ENCODE peak calls at places on chromosome 7, in seven cellular contexts. M is D721Med, I is activated T-cell treated with anti-CD3 and anti-CD28 coated beads for 48 hours, N is activated gamma-delta T cell, Y is cardiac muscle cell, W is sciatic nerve, H is thoracic aorta. P is an unnamed sample.
A peak's percentile ranks its signal among the peaks of the same experiment; 100 is the strongest.

GRCh38 chr7:155257482-155258232 is 40.0 kb upstream of the INSIG1 start:
- DNase-seq in W (peak; percentile 86), H (peak; percentile 35), M (no peak), I (no peak), N (no peak), Y (peak; percentile 77), P (no peak)

GRCh38 chr7:138625084-138625848 is 75.9 kb downstream of the SVOPL start:
- DNase-seq in M (no peak), I (no peak), H (no peak), N (no peak), W (no peak), Y (peak; percentile 15), P (no peak)

GRCh38 chr7:26413007-26413691 is 121.5 kb downstream of the SNX10 start:
- DNase-seq in M (no peak), N (no peak), W (no peak), I (no peak), Y (no peak), H (no peak), P (peak; percentile 89)

GRCh38 chr7:152336754-152337368 is 98.9 kb downstream of the KMT2C start:
- DNase-seq in Y (peak; percentile 37), W (no peak), I (no peak), H (no peak), N (no peak), M (no peak), P (peak; percentile 44)

GRCh38 chr7:41438919-41439882 is 263.7 kb downstream of the INHBA start:
- DNase-seq in M (no peak), I (no peak), N (no peak), W (no peak), H (no peak), Y (no peak), P (no peak)

GRCh38 chr7:96075510-96076349 is 246.2 kb downstream of the SLC25A13 start:
- DNase-seq in W (peak; percentile 84), I (peak; percentile 29), N (no peak), Y (peak; percentile 70), M (peak; percentile 32), H (no peak), P (peak; percentile 76)

GRCh38 chr7:107387077-107387476 is 82.8 kb upstream of the GPR22 start:
- DNase-seq in Y (peak; percentile 57), W (peak; percentile 62), N (no peak), M (no peak), I (no peak), H (no peak), P (no peak)

GRCh38 chr7:25777969-25778767 is 373.8 kb upstream of the NFE2L3 start:
- DNase-seq in N (no peak), H (no peak), I (no peak), M (no peak), Y (no peak), W (no peak), P (peak; percentile 43)

GRCh38 chr7:47832105-47832715 is 116.1 kb downstream of the PKD1L1 start:
- DNase-seq in N (no peak), W (no peak), Y (no peak), H (no peak), M (no peak), I (no peak), P (no peak)

GRCh38 chr7:64098-64521 is 128.3 kb upstream of the FAM20C start:
- DNase-seq in I (no peak), H (no peak), M (no peak), N (no peak), Y (peak; percentile 81), W (peak; percentile 85), P (no peak)

GRCh38 chr7:91880016-91880412 is 488 bp downstream of the MTERF1 start:
- DNase-seq in W (no peak), M (no peak), N (no peak), Y (peak; percentile 11), H (no peak), I (no peak), P (no peak)